ENCODE peak calls at places on chromosomes 11 and 22, in ten cellular contexts. G is stimulated activated naive CD8-positive, alpha-beta T cell treated with anti-CD3 and anti-CD28 coated beads, Interleukin-15, amount 100 ng/mL, for 72 hours; E is H1; J is AG08395; S is astrocyte; W is glutamatergic neuron; Z is IMR-90; V is Peyer's patch; Y is right lobe of liver; Q is GM23338. L is an unnamed sample.

GRCh38 chr11:109937968-109938367 is 155.2 kb upstream of the ZC3H12C start:
- DNase-seq in G (no peak), E (no peak), J (no peak), S (no peak), W (no peak), Z (no peak), V (no peak), Y (no peak), Q (no peak), L (no peak)

GRCh38 chr11:125262825-125263218 is 98.3 kb downstream of the PKNOX2 start:
- DNase-seq in G (no peak), E (no peak), J (peak; percentile 10), S (peak; percentile 32), W (no peak), Z (peak; percentile 47), V (no peak), Y (no peak), Q (no peak), L (no peak)

GRCh38 chr11:123457187-123457770 is 27.2 kb downstream of the GRAMD1B start:
- DNase-seq in G (no peak), E (no peak), J (no peak), S (no peak), W (no peak), Z (no peak), V (no peak), Y (no peak), Q (no peak), L (peak; percentile 87)

GRCh38 chr11:92964471-92964870 is 5.0 kb upstream of the MTNR1B start:
- DNase-seq in G (no peak), E (no peak), J (no peak), S (peak; percentile 11), W (no peak), Z (no peak), V (no peak), Y (no peak), Q (no peak), L (no peak)

GRCh38 chr11:62433553-62434301 is 14.9 kb downstream of the SCGB1A1 start:
- DNase-seq in G (no peak), E (no peak), J (no peak), S (no peak), W (no peak), Z (no peak), V (no peak), Y (no peak), Q (no peak), L (no peak)

GRCh38 chr11:108938604-108939003 is 273.7 kb downstream of the DDX10 start:
- DNase-seq in G (no peak), E (no peak), J (peak; percentile 21), S (no peak), W (no peak), Z (peak; percentile 27), V (no peak), Y (no peak), Q (no peak), L (no peak)

GRCh38 chr22:27718186-27719032 is 83.1 kb downstream of the MN1 start:
- DNase-seq in G (no peak), E (no peak), J (peak; percentile 99), S (peak; percentile 97), W (no peak), Z (peak; percentile 98), V (peak; percentile 64), Y (peak; percentile 34), Q (no peak), L (peak; percentile 90)

GRCh38 chr11:35845860-35846259 is 98.0 kb upstream of the LDLRAD3 start:
- DNase-seq in G (no peak), E (no peak), J (no peak), S (no peak), W (no peak), Z (no peak), V (no peak), Y (no peak), Q (no peak), L (no peak)

GRCh38 chr11:57500926-57501325 is 14.6 kb downstream of the SLC43A1 start:
- DNase-seq in G (no peak), E (no peak), J (no peak), S (no peak), W (no peak), Z (no peak), V (no peak), Y (no peak), Q (no peak), L (no peak)

GRCh38 chr11:55503449-55503848 is 50.8 kb upstream of the OR4C15 start:
- DNase-seq in G (no peak), E (no peak), J (no peak), S (no peak), W (no peak), Z (no peak), V (no peak), Y (no peak), Q (peak; percentile 1), L (no peak)

GRCh38 chr22:45413368-45414211 is at the start of the genes RIBC2 and SMC1B:
- DNase-seq in G (peak; percentile 94), E (peak; percentile 70), J (peak; percentile 79), S (peak; percentile 57), W (peak; percentile 83), Z (peak; percentile 57), V (peak; percentile 76), Y (peak; percentile 71), Q (peak; percentile 98), L (peak; percentile 70)

GRCh38 chr22:36565686-36566085 is 36.7 kb upstream of the EIF3D start:
- DNase-seq in G (no peak), E (no peak), J (no peak), S (peak; percentile 8), W (no peak), Z (no peak), V (no peak), Y (no peak), Q (no peak), L (no peak)

GRCh38 chr11:64304316-64305072 is 830 bp upstream of the ESRRA start:
- DNase-seq in G (peak; percentile 95), E (peak; percentile 86), J (peak; percentile 89), S (peak; percentile 67), W (peak; percentile 98), Z (peak; percentile 85), V (peak; percentile 96), Y (peak; percentile 94), Q (peak; percentile 99), L (peak; percentile 94)

GRCh38 chr22:42958937-42959336 is 56.0 kb downstream of the PACSIN2 start:
- DNase-seq in G (no peak), E (no peak), J (no peak), S (no peak), W (no peak), Z (no peak), V (no peak), Y (no peak), Q (no peak), L (no peak)

GRCh38 chr11:70509476-70509875 is 111.1 kb downstream of the CTTN start:
- DNase-seq in G (no peak), E (no peak), J (no peak), S (no peak), W (no peak), Z (no peak), V (peak; percentile 30), Y (peak; percentile 8), Q (no peak), L (no peak)

GRCh38 chr11:87290304-87290922 is 252.7 kb downstream of the TMEM135 start:
- DNase-seq in G (no peak), E (no peak), J (peak; percentile 40), S (peak; percentile 20), W (no peak), Z (peak; percentile 64), V (no peak), Y (no peak), Q (peak; percentile 79), L (no peak)

GRCh38 chr11:118621898-118622375 is 14.5 kb downstream of the PHLDB1 start:
- DNase-seq in G (no peak), E (no peak), J (no peak), S (no peak), W (peak; percentile 22), Z (no peak), V (peak; percentile 6), Y (no peak), Q (no peak), L (no peak)

GRCh38 chr11:134592391-134592990 is 180.4 kb upstream of the B3GAT1 start:
- DNase-seq in G (peak; percentile 53), E (peak; percentile 34), J (no peak), S (no peak), W (peak; percentile 82), Z (no peak), V (peak; percentile 69), Y (peak; percentile 51), Q (peak; percentile 88), L (no peak)